ENCODE peak calls at places on chromosomes 2 and 18, in four cellular contexts. B, U, O and S are unnamed samples.

GRCh38 chr2:57842531-57842930 is 204.1 kb upstream of the VRK2 start:
- DNase-seq in B (no peak), O (no peak), U (no peak), S (no peak)

GRCh38 chr2:96565111-96565510 is 28.6 kb downstream of the ARID5A start:
- DNase-seq in U (no peak), B (no peak), O (no peak), S (no peak)

GRCh38 chr18:44051088-44051487 is 629.6 kb upstream of the SETBP1 start:
- DNase-seq in U (no peak), B (no peak), O (no peak), S (no peak)

GRCh38 chr2:19021721-19022120 is 336.7 kb downstream of the OSR1 start:
- DNase-seq in O (no peak), U (no peak), B (peak; percentile 52), S (no peak)

GRCh38 chr18:67104700-67105284 is 411.7 kb downstream of the DSEL start:
- DNase-seq in U (peak; percentile 68), B (peak; percentile 55), O (no peak), S (peak; percentile 23)

GRCh38 chr2:149388120-149388816 is 57.9 kb downstream of the LYPD6 start:
- DNase-seq in O (no peak), B (no peak), U (no peak), S (no peak)

GRCh38 chr2:26675651-26676255 is 16.8 kb upstream of the KCNK3 start:
- DNase-seq in B (no peak), U (no peak), O (no peak), S (no peak)

GRCh38 chr2:7707723-7708122 is 790.5 kb downstream of the RNF144A start:
- DNase-seq in B (no peak), U (peak; percentile 37), O (no peak), S (no peak)

GRCh38 chr2:38935568-38936172 is 46.0 kb downstream of the ARHGEF33 start:
- DNase-seq in O (no peak), B (no peak), U (no peak), S (no peak)

GRCh38 chr2:32118055-32118454 is 47.6 kb upstream of the SLC30A6 start:
- DNase-seq in U (no peak), B (no peak), O (no peak), S (no peak)

GRCh38 chr2:216944733-216945132 is 84.9 kb upstream of the TNP1 start:
- DNase-seq in B (no peak), O (no peak), U (no peak), S (no peak)

GRCh38 chr2:119672161-119672862 is 6.7 kb upstream of the TMEM177 start:
- DNase-seq in B (no peak), U (no peak), O (no peak), S (no peak)
- TF ChIP-seq POLR2AphosphoS2 in B (no peak), U (no peak), O (no peak), S (no peak)

DNA sequence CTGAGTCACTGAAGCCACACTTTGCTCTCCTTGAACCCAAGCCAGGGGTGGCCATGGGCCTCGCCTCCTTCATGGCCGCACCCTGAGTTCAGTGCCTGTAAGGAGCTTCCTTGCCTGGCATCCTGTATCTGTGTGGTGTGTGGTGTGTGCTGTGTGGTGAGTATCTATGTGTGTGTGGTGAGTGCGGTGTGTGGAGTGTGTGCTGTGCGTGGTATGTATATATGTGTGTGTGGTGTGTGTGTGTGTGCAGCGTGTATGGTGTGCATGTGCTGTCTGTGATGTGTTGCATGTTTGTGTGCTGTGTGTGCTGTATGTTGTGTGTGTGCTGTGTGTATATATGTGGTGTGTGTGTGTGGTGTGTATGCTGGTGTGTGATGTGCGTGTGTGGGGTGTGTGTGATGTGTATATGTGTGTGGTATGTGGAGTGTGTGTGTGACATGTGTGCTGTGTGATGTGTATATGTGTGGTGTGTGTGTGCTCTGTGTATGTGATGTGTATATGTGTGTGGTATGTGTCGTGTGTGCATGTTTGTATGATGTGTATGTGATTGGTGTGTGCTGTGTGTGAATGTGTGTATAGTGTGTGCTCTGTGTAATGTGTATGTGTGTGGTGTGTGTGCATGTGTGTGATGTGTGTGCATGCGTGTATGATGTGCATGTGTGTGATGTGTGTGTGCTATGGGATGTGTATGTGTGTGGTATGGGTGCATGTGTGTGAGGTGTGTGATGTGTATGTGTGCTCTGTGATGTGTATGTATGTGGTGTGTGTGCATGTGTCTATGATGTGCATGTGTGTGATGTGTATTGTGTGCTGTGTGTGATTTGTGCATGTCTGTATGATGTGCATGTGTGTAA is 22.6 kb downstream of the PRELID3A start:
- DNase-seq in O (no peak), U (no peak), B (no peak), S (no peak)
- H3K27ac ChIP-seq in O (no peak overlapping the region), U (no peak overlapping the region), B (no peak overlapping the region), S (no peak overlapping the region)

GRCh38 chr2:168538534-168538933 is 82.5 kb downstream of the CERS6 start:
- DNase-seq in O (no peak), U (no peak), B (no peak), S (no peak)
- TF ChIP-seq POLR2AphosphoS2 in O (no peak), U (no peak), B (no peak), S (no peak)

GRCh38 chr2:20674309-20674965 is 7.5 kb downstream of the GDF7 start:
- DNase-seq in B (no peak), O (no peak), U (no peak), S (no peak)
- H3K27ac ChIP-seq in B (peak overlapping the region; percentile 75), O (no peak overlapping the region), U (peak overlapping the region; percentile 55), S (no peak overlapping the region)